ENCODE peak calls at places on chromosomes 1 and 21, in five cellular contexts. M is stomach; A is mesendoderm; U is RWPE1; K is CD8-positive, alpha-beta T cell. Q is an unnamed sample.
A peak's percentile ranks its signal among the peaks of the same experiment; 100 is the strongest.

GRCh38 chr1:151908228-151908691 is 1.1 kb downstream of the THEM4 start:
- DNase-seq in K (no peak), M (no peak), A (peak; percentile 53), U (no peak), Q (no peak)

GRCh38 chr1:56803561-56804156 is 15.5 kb downstream of the FYB2 start:
- DNase-seq in M (peak; percentile 61), K (no peak), U (peak; percentile 31), A (peak; percentile 78), Q (peak; percentile 61)

GRCh38 chr1:220906561-220907334 is 27.5 kb downstream of the HLX start:
- DNase-seq in U (peak; percentile 76), K (no peak), M (no peak), A (no peak), Q (no peak)

GRCh38 chr1:25642710-25643109 is 26.1 kb downstream of the MAN1C1 start:
- DNase-seq in U (no peak), K (peak; percentile 70), M (peak; percentile 44), A (no peak), Q (no peak)

GRCh38 chr21:38266732-38267131 is 9.9 kb downstream of the KCNJ15 start:
- DNase-seq in A (no peak), U (peak; percentile 35), M (no peak), K (no peak), Q (no peak)

GRCh38 chr1:82273816-82274215 is 473.1 kb downstream of the ADGRL2 start:
- DNase-seq in M (no peak), U (no peak), A (no peak), K (no peak), Q (peak; percentile 51)

GRCh38 chr21:23162213-23162946 is 2164.2 kb downstream of the NCAM2 start:
- DNase-seq in U (no peak), A (peak; percentile 60), K (no peak), M (no peak), Q (no peak)

GRCh38 chr1:234886081-234886874 is 242.4 kb downstream of the TOMM20 start:
- DNase-seq in U (peak; percentile 44), M (no peak), K (no peak), A (no peak), Q (no peak)

GRCh38 chr1:165949335-165950130 is 122.1 kb downstream of the UCK2 start:
- DNase-seq in A (peak; percentile 43), K (no peak), M (no peak), U (peak; percentile 11), Q (no peak)

GRCh38 chr1:61951731-61952585 is 209.7 kb downstream of the PATJ start:
- DNase-seq in K (no peak), U (no peak), A (peak; percentile 78), M (no peak), Q (peak; percentile 67)
- H3K27ac ChIP-seq in K (no peak overlapping the region), U (no peak overlapping the region), A (peak overlapping the region; percentile 70), M (no peak overlapping the region), Q (peak overlapping the region; percentile 32)

GRCh38 chr1:10106756-10107479 is 74.2 kb downstream of the UBE4B start:
- DNase-seq in U (no peak), K (no peak), M (no peak), A (no peak), Q (no peak)

GRCh38 chr1:10106241-10106640 is 73.5 kb downstream of the UBE4B start:
- DNase-seq in K (no peak), A (no peak), U (no peak), M (no peak), Q (no peak)

GRCh38 chr1:10108948-10109347 is 76.2 kb downstream of the UBE4B start:
- DNase-seq in M (no peak), U (no peak), K (no peak), A (no peak), Q (no peak)

GRCh38 chr1:10109372-10109771 is 76.6 kb downstream of the UBE4B start:
- DNase-seq in M (no peak), K (no peak), A (no peak), U (no peak), Q (no peak)

DNA sequence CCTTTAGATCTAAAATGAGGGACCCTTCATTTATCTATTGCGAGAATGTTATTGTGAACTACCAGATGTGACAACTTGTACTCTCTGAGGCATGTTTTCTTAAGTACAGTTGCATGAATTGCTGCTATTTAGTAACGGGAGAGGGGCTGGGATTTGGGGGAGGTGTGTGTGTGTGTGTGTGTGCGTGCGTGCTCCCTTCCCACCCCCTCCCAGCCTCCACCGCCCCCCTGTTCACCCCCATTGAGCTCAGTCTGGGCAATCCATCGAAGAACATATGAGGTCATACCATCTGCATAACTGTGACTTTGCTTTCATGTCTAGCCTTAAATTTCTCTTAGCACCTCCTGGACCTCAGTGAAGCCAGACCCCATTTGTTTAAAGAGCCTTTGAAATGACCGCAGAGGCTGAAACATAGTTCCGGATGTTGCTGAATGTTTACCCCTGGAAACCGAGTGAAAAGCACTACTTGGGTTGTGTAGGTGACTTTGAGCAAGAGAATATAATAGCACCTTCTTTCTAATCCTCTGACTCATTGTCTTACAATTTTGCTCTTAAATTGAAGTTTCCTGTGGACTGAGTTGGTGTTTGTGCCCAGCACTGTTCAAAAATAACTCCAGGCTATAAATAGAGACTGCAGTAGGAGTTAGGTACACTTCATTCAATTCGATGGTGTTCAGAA is 75.4 kb downstream of the UBE4B start:
- DNase-seq in M (no peak), U (peak; percentile 71), K (no peak), A (peak; percentile 59), Q (peak; percentile 51)
- H3K27ac ChIP-seq in M (no peak overlapping the region), U (peak overlapping the region; percentile 81), K (no peak overlapping the region), A (no peak overlapping the region), Q (peak overlapping the region; percentile 47)

DNA sequence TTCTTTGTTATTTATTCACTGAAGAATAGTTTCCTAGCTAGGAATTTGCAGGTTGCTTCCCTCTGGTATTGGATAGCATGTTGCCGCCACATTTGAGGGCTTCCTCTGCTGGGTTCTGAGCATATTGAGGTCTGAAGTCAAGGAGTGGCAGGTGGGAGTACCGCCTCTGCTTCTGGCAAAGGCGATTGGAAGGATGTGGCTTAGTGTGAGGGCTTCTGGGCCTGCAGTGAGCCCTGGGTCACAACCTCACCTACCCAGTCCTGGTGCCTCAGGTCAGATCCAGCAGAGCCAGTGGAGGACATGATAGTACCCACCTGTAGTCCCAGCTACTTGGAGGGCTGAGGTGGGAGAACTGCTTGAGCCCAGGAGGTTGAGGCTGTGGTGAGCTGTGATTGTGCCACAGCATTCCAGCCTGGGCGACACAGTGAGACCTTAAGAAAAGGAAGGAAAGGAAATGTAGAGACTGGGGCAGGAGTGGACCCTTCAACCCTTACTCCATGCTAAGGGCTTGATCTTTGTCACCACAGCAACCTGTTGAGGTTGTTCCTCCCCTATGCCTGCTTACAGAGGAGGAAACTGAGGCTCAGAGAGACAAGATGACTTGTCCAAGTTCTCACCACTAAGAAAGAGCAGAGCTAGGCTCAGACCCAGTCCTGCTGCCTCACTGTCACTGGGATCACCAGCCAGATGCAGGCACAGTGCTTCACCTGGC is 22.8 kb downstream of the A3GALT2 start:
- DNase-seq in M (no peak), A (no peak), K (no peak), U (no peak), Q (no peak)
- H3K27ac ChIP-seq in M (no peak overlapping the region), A (no peak overlapping the region), K (no peak overlapping the region), U (peak overlapping the region; percentile 12), Q (no peak overlapping the region)

GRCh38 chr1:164914208-164914607 is 355.2 kb downstream of the PBX1 start:
- DNase-seq in K (no peak), M (no peak), A (peak; percentile 28), U (no peak), Q (peak; percentile 39)
- H3K27ac ChIP-seq in K (no peak overlapping the region), M (no peak overlapping the region), A (no peak overlapping the region), U (no peak overlapping the region), Q (no peak overlapping the region)

DNA sequence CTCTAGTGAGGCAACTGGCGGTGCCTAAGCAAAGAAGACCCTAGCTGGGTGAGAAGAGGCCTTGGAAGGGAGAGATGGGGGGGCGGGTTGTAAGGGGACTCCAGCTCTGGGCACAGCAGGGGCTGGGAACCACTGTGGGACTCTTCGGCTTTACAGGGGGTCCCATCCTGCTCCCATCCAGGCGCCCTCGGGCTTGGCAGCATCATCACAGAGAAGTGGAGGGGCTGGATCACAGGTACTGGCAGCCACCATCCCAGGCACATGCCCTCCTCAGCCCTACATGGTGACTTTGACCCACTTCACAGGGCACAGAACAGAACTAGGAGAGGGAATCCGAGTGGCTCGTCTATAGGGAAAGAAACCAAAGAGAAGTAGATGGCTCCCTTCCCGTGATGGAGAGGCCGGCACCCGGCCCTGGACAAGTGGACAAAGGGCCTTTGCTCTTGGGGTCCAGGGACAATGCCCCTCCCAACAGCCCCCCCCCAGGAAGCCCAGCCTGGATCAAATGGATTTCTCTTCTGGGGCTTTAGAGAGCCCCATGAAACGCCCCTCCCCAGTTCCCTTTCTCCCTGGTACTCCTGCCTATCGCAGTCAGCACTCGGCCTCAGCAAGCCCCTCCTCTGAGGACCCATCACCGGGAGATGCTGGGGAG is 54.0 kb upstream of the ECE1 start:
- DNase-seq in K (no peak), U (no peak), A (no peak), M (no peak), Q (no peak)
- H3K27ac ChIP-seq in K (peak overlapping the region; percentile 55), U (peak overlapping the region; percentile 73), A (no peak overlapping the region), M (peak overlapping the region; percentile 96), Q (no peak overlapping the region)

GRCh38 chr1:41103761-41104160 is 82.2 kb upstream of the SLFNL1 start:
- DNase-seq in M (no peak), A (no peak), K (no peak), U (no peak), Q (no peak)

GRCh38 chr1:41110721-41111120 is 89.2 kb upstream of the SLFNL1 start:
- DNase-seq in A (no peak), M (no peak), K (no peak), U (no peak), Q (no peak)

GRCh38 chr1:41109316-41110263 is 88.1 kb upstream of the SLFNL1 start:
- DNase-seq in U (peak; percentile 62), K (no peak), M (peak; percentile 49), A (peak; percentile 70), Q (peak; percentile 58)

DNA sequence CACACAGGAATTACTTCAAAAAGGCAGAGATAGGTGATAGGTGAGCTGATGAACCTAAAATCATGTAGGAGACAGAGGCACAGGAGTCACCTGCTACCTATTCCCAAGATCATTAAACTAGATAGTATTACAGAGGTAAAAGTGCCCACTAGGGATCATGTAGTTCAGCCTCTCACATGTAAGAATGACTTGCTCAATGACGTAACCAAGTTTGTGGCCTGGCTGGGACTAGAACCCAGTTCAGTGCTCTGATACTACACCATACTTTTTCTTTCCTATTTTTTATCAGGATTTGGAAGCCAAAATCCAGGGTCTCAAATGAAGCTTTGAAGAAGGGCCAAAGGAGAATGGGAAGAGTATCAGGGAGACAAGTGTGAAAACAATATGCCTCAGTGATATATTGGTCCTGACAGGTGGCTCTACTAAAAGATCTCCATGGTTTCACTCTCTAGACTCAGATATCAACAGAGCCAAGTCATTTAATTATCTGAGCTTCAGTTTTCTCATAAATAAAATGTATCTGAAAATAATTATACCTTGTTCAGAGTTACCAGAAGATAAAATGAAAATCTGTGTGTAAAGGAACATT is 87.3 kb upstream of the SLFNL1 start:
- DNase-seq in K (no peak), M (no peak), U (no peak), A (no peak), Q (no peak)
- H3K27ac ChIP-seq in K (no peak overlapping the region), M (peak overlapping the region; percentile 36), U (no peak overlapping the region), A (no peak overlapping the region), Q (peak overlapping the region; percentile 28)

DNA sequence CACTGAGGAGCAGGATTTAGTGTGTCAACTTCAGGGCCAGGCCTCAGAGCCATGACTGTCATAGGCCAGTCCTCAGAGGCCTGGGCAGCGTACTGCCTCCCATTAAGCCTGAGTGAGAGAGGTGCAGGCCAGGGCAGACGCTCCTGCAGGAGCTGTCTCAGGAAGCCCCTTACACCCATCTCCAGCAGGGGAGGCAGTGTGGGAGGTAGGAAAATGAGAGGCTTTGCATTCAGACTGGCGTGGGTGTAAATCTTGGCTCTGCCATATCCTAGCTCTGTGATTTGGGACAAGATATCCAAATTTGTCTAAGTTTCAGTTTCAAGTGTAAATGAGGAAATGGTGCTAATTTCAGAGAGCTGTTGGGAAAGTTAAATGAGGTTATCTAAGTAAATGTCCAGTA is 184.0 kb downstream of the ZSCAN20 start:
- DNase-seq in M (no peak), A (no peak), U (no peak), K (no peak), Q (no peak)
- H3K27ac ChIP-seq in M (no peak overlapping the region), A (no peak overlapping the region), U (no peak overlapping the region), K (no peak overlapping the region), Q (no peak overlapping the region)

Q was measured in A673.